ENCODE peak calls at places on chromosome 18, in ten cellular contexts. One of them, this sample, is unnamed.

GRCh38 chr18:62566199-62566598 is 43.4 kb downstream of the ZCCHC2 start:
- DNase-seq in fibroblast of lung: peak; percentile 29
- DNase-seq in colonic mucosa: peak; percentile 45
- DNase-seq in IMR-90: peak; percentile 7
- DNase-seq in heart left ventricle: peak; percentile 66
- DNase-seq in mucosa of descending colon: peak; percentile 75
- DNase-seq in upper lobe of right lung: no peak
- DNase-seq in NT2/D1: peak; percentile 23
- DNase-seq in sigmoid colon: no peak
- DNase-seq in endothelial cell of umbilical vein: peak; percentile 40
- DNase-seq in this sample: peak; percentile 29

GRCh38 chr18:33821503-33821902 is 243.5 kb downstream of the ASXL3 start:
- DNase-seq in fibroblast of lung: peak; percentile 94
- DNase-seq in colonic mucosa: no peak
- DNase-seq in IMR-90: peak; percentile 66
- DNase-seq in heart left ventricle: no peak
- DNase-seq in mucosa of descending colon: no peak
- DNase-seq in upper lobe of right lung: no peak
- DNase-seq in NT2/D1: no peak
- DNase-seq in sigmoid colon: no peak
- DNase-seq in endothelial cell of umbilical vein: no peak
- DNase-seq in this sample: no peak

GRCh38 chr18:77249583-77250500 is at the start of gene GALR1:
- DNase-seq in fibroblast of lung: no peak
- DNase-seq in colonic mucosa: no peak
- DNase-seq in IMR-90: no peak
- DNase-seq in heart left ventricle: no peak
- DNase-seq in mucosa of descending colon: no peak
- DNase-seq in upper lobe of right lung: no peak
- DNase-seq in NT2/D1: no peak
- DNase-seq in sigmoid colon: no peak
- DNase-seq in endothelial cell of umbilical vein: no peak
- DNase-seq in this sample: no peak

GRCh38 chr18:26657618-26658581 is 109.5 kb upstream of the KCTD1 start:
- DNase-seq in fibroblast of lung: no peak
- DNase-seq in colonic mucosa: no peak
- DNase-seq in IMR-90: no peak
- DNase-seq in heart left ventricle: no peak
- DNase-seq in mucosa of descending colon: no peak
- DNase-seq in upper lobe of right lung: no peak
- DNase-seq in NT2/D1: no peak
- DNase-seq in sigmoid colon: no peak
- DNase-seq in endothelial cell of umbilical vein: no peak
- DNase-seq in this sample: no peak

GRCh38 chr18:79950440-79951341 is 762 bp downstream of the SLC66A2 start:
- DNase-seq in fibroblast of lung: no peak
- DNase-seq in colonic mucosa: peak; percentile 56
- DNase-seq in IMR-90: peak; percentile 12
- DNase-seq in heart left ventricle: peak; percentile 57
- DNase-seq in mucosa of descending colon: peak; percentile 63
- DNase-seq in upper lobe of right lung: peak; percentile 85
- DNase-seq in NT2/D1: no peak
- DNase-seq in sigmoid colon: peak; percentile 67
- DNase-seq in endothelial cell of umbilical vein: peak; percentile 21
- DNase-seq in this sample: no peak

GRCh38 chr18:56789004-56789888 is 138.1 kb downstream of the WDR7 start:
- DNase-seq in fibroblast of lung: peak; percentile 26
- DNase-seq in colonic mucosa: peak; percentile 28
- DNase-seq in IMR-90: peak; percentile 13
- DNase-seq in heart left ventricle: peak; percentile 41
- DNase-seq in mucosa of descending colon: peak; percentile 62
- DNase-seq in upper lobe of right lung: no peak
- DNase-seq in NT2/D1: peak; percentile 33
- DNase-seq in sigmoid colon: no peak
- DNase-seq in endothelial cell of umbilical vein: peak; percentile 92
- DNase-seq in this sample: peak; percentile 27

GRCh38 chr18:68267583-68267982 is 447.3 kb downstream of the TMX3 start:
- DNase-seq in fibroblast of lung: peak; percentile 79
- DNase-seq in colonic mucosa: no peak
- DNase-seq in IMR-90: peak; percentile 90
- DNase-seq in heart left ventricle: no peak
- DNase-seq in mucosa of descending colon: no peak
- DNase-seq in upper lobe of right lung: no peak
- DNase-seq in NT2/D1: no peak
- DNase-seq in sigmoid colon: no peak
- DNase-seq in endothelial cell of umbilical vein: no peak
- DNase-seq in this sample: no peak

GRCh38 chr18:6917082-6917481 is 187.6 kb downstream of the ARHGAP28 start:
- DNase-seq in fibroblast of lung: no peak
- DNase-seq in colonic mucosa: no peak
- DNase-seq in IMR-90: peak; percentile 4
- DNase-seq in heart left ventricle: no peak
- DNase-seq in mucosa of descending colon: no peak
- DNase-seq in upper lobe of right lung: no peak
- DNase-seq in NT2/D1: no peak
- DNase-seq in sigmoid colon: no peak
- DNase-seq in endothelial cell of umbilical vein: no peak
- DNase-seq in this sample: no peak

DNA sequence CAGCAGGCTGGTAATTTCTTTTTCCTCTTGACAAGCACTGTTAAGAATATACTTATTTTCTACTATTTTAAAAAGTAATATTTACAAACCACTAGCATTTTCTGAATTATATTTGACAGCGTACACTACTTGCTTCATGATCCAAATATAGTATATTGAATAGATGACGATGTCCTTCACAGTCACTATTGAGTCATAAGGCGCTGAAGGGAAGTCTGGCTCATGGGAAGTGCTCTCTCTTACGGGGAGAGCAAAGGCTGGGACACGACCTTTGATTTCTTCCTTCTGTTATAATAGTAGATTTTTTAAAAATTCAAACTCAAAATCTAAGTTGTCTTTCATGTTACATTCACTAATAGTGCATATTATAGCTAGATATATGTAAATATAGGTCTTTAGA is 357.1 kb downstream of the SOCS6 start:
- DNase-seq in fibroblast of lung: no peak
- DNase-seq in colonic mucosa: no peak
- DNase-seq in IMR-90: no peak
- DNase-seq in heart left ventricle: no peak
- DNase-seq in mucosa of descending colon: no peak
- DNase-seq in upper lobe of right lung: no peak
- DNase-seq in NT2/D1: no peak
- DNase-seq in sigmoid colon: no peak
- DNase-seq in endothelial cell of umbilical vein: no peak
- DNase-seq in this sample: no peak
- H3K9me3 ChIP-seq in fibroblast of lung: no peaks in the 10 kb centered on the region
- H3K9me3 ChIP-seq in colonic mucosa: no peaks in the 10 kb centered on the region
- H3K9me3 ChIP-seq in IMR-90: peaks cover 4% of the 10 kb centered on the region
- H3K9me3 ChIP-seq in heart left ventricle: no peaks in the 10 kb centered on the region
- H3K9me3 ChIP-seq in mucosa of descending colon: no peaks in the 10 kb centered on the region
- H3K9me3 ChIP-seq in upper lobe of right lung: no peaks in the 10 kb centered on the region
- H3K9me3 ChIP-seq in NT2/D1: no peaks in the 10 kb centered on the region
- H3K9me3 ChIP-seq in sigmoid colon: no peaks in the 10 kb centered on the region
- H3K9me3 ChIP-seq in endothelial cell of umbilical vein: peaks cover 2% of the 10 kb centered on the region
- H3K9me3 ChIP-seq in this sample: no peaks in the 10 kb centered on the region

DNA sequence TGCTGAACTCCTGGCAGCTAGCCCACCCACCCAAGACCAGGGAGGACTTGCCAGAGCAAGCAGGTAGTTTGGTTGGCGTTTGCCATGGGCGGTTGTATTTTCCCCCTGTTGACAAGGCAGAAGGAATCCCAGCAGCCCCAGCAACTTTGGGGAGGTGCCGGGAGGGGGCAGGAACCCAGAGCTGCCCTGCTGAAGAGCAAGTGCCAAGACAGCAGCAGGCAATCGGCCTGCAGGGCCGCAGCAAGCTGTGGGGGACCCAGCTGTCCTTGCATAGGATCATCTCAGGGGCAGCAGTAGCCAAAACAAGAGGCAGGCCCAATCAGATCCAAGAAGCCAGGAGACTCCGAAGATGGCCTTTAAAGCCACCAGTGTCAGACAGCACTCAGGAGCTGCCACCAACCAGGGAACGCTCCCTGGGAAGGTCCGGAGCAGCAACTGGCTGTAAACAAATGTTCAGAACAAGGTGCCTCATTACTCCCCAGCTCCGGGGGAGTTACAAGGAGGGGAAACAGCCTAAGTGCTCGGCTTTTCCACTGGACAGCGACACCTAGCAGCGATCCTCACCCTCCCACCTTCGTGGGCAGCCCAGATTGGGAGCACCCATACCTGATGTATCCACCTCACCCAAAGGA is 2.1 kb downstream of the ST8SIA5 start:
- DNase-seq in fibroblast of lung: no peak
- DNase-seq in colonic mucosa: no peak
- DNase-seq in IMR-90: no peak
- DNase-seq in heart left ventricle: peak; percentile 41
- DNase-seq in mucosa of descending colon: no peak
- DNase-seq in upper lobe of right lung: no peak
- DNase-seq in NT2/D1: no peak
- DNase-seq in sigmoid colon: no peak
- DNase-seq in endothelial cell of umbilical vein: no peak
- DNase-seq in this sample: no peak
- H3K4me3 ChIP-seq in fibroblast of lung: no peak overlapping the region
- H3K4me3 ChIP-seq in colonic mucosa: no peak overlapping the region
- H3K4me3 ChIP-seq in IMR-90: no peak overlapping the region
- H3K4me3 ChIP-seq in heart left ventricle: peak overlapping the region; percentile 53
- H3K4me3 ChIP-seq in mucosa of descending colon: no peak overlapping the region
- H3K4me3 ChIP-seq in upper lobe of right lung: no peak overlapping the region
- H3K4me3 ChIP-seq in NT2/D1: no peak overlapping the region
- H3K4me3 ChIP-seq in sigmoid colon: no peak overlapping the region
- H3K4me3 ChIP-seq in endothelial cell of umbilical vein: no peak overlapping the region
- H3K4me3 ChIP-seq in this sample: no peak overlapping the region

GRCh38 chr18:55779711-55780590 is 192.0 kb upstream of the TCF4 start:
- DNase-seq in fibroblast of lung: no peak
- DNase-seq in colonic mucosa: no peak
- DNase-seq in IMR-90: peak; percentile 30
- DNase-seq in heart left ventricle: peak; percentile 58
- DNase-seq in mucosa of descending colon: peak; percentile 7
- DNase-seq in upper lobe of right lung: peak; percentile 63
- DNase-seq in NT2/D1: no peak
- DNase-seq in sigmoid colon: peak; percentile 63
- DNase-seq in endothelial cell of umbilical vein: peak; percentile 65
- DNase-seq in this sample: no peak

GRCh38 chr18:55778731-55779460 is 190.9 kb upstream of the TCF4 start:
- DNase-seq in fibroblast of lung: no peak
- DNase-seq in colonic mucosa: no peak
- DNase-seq in IMR-90: no peak
- DNase-seq in heart left ventricle: no peak
- DNase-seq in mucosa of descending colon: no peak
- DNase-seq in upper lobe of right lung: no peak
- DNase-seq in NT2/D1: no peak
- DNase-seq in sigmoid colon: no peak
- DNase-seq in endothelial cell of umbilical vein: no peak
- DNase-seq in this sample: no peak

GRCh38 chr18:55777666-55778304 is 189.8 kb upstream of the TCF4 start:
- DNase-seq in fibroblast of lung: no peak
- DNase-seq in colonic mucosa: no peak
- DNase-seq in IMR-90: no peak
- DNase-seq in heart left ventricle: no peak
- DNase-seq in mucosa of descending colon: no peak
- DNase-seq in upper lobe of right lung: no peak
- DNase-seq in NT2/D1: no peak
- DNase-seq in sigmoid colon: no peak
- DNase-seq in endothelial cell of umbilical vein: no peak
- DNase-seq in this sample: no peak

GRCh38 chr18:55780591-55781071 is 192.6 kb upstream of the TCF4 start:
- DNase-seq in fibroblast of lung: peak; percentile 29
- DNase-seq in colonic mucosa: no peak
- DNase-seq in IMR-90: peak; percentile 48
- DNase-seq in heart left ventricle: no peak
- DNase-seq in mucosa of descending colon: no peak
- DNase-seq in upper lobe of right lung: no peak
- DNase-seq in NT2/D1: no peak
- DNase-seq in sigmoid colon: no peak
- DNase-seq in endothelial cell of umbilical vein: peak; percentile 50
- DNase-seq in this sample: no peak

GRCh38 chr18:55779461-55779710 is 191.4 kb upstream of the TCF4 start:
- DNase-seq in fibroblast of lung: no peak
- DNase-seq in colonic mucosa: no peak
- DNase-seq in IMR-90: no peak
- DNase-seq in heart left ventricle: peak; percentile 49
- DNase-seq in mucosa of descending colon: no peak
- DNase-seq in upper lobe of right lung: no peak
- DNase-seq in NT2/D1: no peak
- DNase-seq in sigmoid colon: no peak
- DNase-seq in endothelial cell of umbilical vein: no peak
- DNase-seq in this sample: no peak
- H3K4me1 ChIP-seq in fibroblast of lung: no peaks in the 10 kb centered on the region
- H3K4me1 ChIP-seq in colonic mucosa: no peaks in the 10 kb centered on the region
- H3K4me1 ChIP-seq in IMR-90: no peaks in the 10 kb centered on the region
- H3K4me1 ChIP-seq in heart left ventricle: peaks cover 25% of the 10 kb centered on the region
- H3K4me1 ChIP-seq in mucosa of descending colon: no peaks in the 10 kb centered on the region
- H3K4me1 ChIP-seq in upper lobe of right lung: no peaks in the 10 kb centered on the region
- H3K4me1 ChIP-seq in NT2/D1: no peaks in the 10 kb centered on the region
- H3K4me1 ChIP-seq in sigmoid colon: no peaks in the 10 kb centered on the region
- H3K4me1 ChIP-seq in endothelial cell of umbilical vein: peaks cover 27% of the 10 kb centered on the region
- H3K4me1 ChIP-seq in this sample: no peaks in the 10 kb centered on the region

GRCh38 chr18:78738076-78738690 is 241.4 kb upstream of the SALL3 start:
- DNase-seq in fibroblast of lung: no peak
- DNase-seq in colonic mucosa: peak; percentile 9
- DNase-seq in IMR-90: no peak
- DNase-seq in heart left ventricle: no peak
- DNase-seq in mucosa of descending colon: no peak
- DNase-seq in upper lobe of right lung: no peak
- DNase-seq in NT2/D1: no peak
- DNase-seq in sigmoid colon: no peak
- DNase-seq in endothelial cell of umbilical vein: no peak
- DNase-seq in this sample: no peak

GRCh38 chr18:78735131-78736014 is 244.2 kb upstream of the SALL3 start:
- DNase-seq in fibroblast of lung: no peak
- DNase-seq in colonic mucosa: no peak
- DNase-seq in IMR-90: no peak
- DNase-seq in heart left ventricle: no peak
- DNase-seq in mucosa of descending colon: no peak
- DNase-seq in upper lobe of right lung: no peak
- DNase-seq in NT2/D1: no peak
- DNase-seq in sigmoid colon: no peak
- DNase-seq in endothelial cell of umbilical vein: no peak
- DNase-seq in this sample: no peak

GRCh38 chr18:78734614-78734945 is 245.0 kb upstream of the SALL3 start:
- DNase-seq in fibroblast of lung: no peak
- DNase-seq in colonic mucosa: no peak
- DNase-seq in IMR-90: no peak
- DNase-seq in heart left ventricle: no peak
- DNase-seq in mucosa of descending colon: no peak
- DNase-seq in upper lobe of right lung: no peak
- DNase-seq in NT2/D1: no peak
- DNase-seq in sigmoid colon: no peak
- DNase-seq in endothelial cell of umbilical vein: no peak
- DNase-seq in this sample: no peak

GRCh38 chr18:78737006-78737915 is 242.4 kb upstream of the SALL3 start:
- DNase-seq in fibroblast of lung: no peak
- DNase-seq in colonic mucosa: peak; percentile 9
- DNase-seq in IMR-90: no peak
- DNase-seq in heart left ventricle: no peak
- DNase-seq in mucosa of descending colon: no peak
- DNase-seq in upper lobe of right lung: no peak
- DNase-seq in NT2/D1: no peak
- DNase-seq in sigmoid colon: no peak
- DNase-seq in endothelial cell of umbilical vein: no peak
- DNase-seq in this sample: no peak

DNA sequence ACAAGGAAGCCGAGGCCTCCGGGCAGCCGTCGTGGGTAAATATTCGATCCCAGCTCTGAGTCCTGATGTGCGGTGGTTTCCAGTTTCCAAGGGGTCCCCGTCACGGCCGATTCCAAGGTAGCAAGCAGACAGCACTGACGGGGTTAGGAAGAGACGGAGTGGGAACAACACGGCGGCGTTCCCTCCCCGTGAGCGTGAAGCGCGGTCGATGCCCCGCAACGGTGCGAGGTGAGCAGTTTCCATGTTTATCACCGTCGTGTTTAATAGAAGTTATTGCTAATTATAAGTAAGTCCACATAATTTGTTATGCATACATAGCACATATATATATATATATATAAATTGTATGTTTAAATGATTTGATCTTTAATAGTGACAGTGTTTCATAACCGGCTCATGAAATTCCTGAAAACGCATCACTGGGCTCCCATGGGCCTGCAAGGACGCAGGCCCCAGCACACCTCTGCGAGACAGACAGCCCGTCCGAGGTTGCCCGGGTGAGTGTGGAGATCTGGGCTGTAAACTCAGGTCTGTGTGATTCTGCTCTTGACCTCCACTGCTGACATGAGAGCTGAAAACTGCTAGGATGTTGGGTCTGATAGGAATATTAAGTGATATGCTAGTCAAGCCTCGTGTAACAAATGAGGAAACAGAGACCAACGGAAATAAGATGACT is 243.5 kb upstream of the SALL3 start:
- DNase-seq in fibroblast of lung: no peak
- DNase-seq in colonic mucosa: peak; percentile 9
- DNase-seq in IMR-90: no peak
- DNase-seq in heart left ventricle: no peak
- DNase-seq in mucosa of descending colon: no peak
- DNase-seq in upper lobe of right lung: no peak
- DNase-seq in NT2/D1: no peak
- DNase-seq in sigmoid colon: no peak
- DNase-seq in endothelial cell of umbilical vein: no peak
- DNase-seq in this sample: no peak
- H3K9me3 ChIP-seq in fibroblast of lung: no peaks in the 10 kb centered on the region
- H3K9me3 ChIP-seq in colonic mucosa: no peaks in the 10 kb centered on the region
- H3K9me3 ChIP-seq in IMR-90: peaks cover 72% of the 10 kb centered on the region
- H3K9me3 ChIP-seq in heart left ventricle: no peaks in the 10 kb centered on the region
- H3K9me3 ChIP-seq in mucosa of descending colon: no peaks in the 10 kb centered on the region
- H3K9me3 ChIP-seq in upper lobe of right lung: no peaks in the 10 kb centered on the region
- H3K9me3 ChIP-seq in NT2/D1: no peaks in the 10 kb centered on the region
- H3K9me3 ChIP-seq in sigmoid colon: no peaks in the 10 kb centered on the region
- H3K9me3 ChIP-seq in endothelial cell of umbilical vein: peaks cover 8% of the 10 kb centered on the region
- H3K9me3 ChIP-seq in this sample: no peaks in the 10 kb centered on the region